ENCODE peak calls at places on chromosomes 5 and 9, in four cellular contexts. One of them, this sample, is unnamed. For H3K9me3, the result is how much of the 10 kb centered on the place peaks cover.

GRCh38 chr5:161744276-161744675 is 58.8 kb downstream of the GABRA6 start:
- DNase-seq in H1: no peak
- DNase-seq in fibroblast of lung: no peak
- DNase-seq in neural progenitor cell: no peak
- DNase-seq in this sample: no peak

GRCh38 chr5:2701592-2701991 is 49.9 kb downstream of the IRX2 start:
- DNase-seq in H1: no peak
- DNase-seq in fibroblast of lung: no peak
- DNase-seq in neural progenitor cell: no peak
- DNase-seq in this sample: no peak

GRCh38 chr9:71587576-71588362 is 180.5 kb downstream of the CEMIP2 start:
- DNase-seq in H1: no peak
- DNase-seq in fibroblast of lung: peak
- DNase-seq in neural progenitor cell: no peak
- DNase-seq in this sample: no peak

GRCh38 chr5:66230551-66230950 is 86.5 kb downstream of the SREK1 start:
- DNase-seq in H1: no peak
- DNase-seq in fibroblast of lung: peak
- DNase-seq in neural progenitor cell: no peak
- DNase-seq in this sample: no peak

GRCh38 chr9:90249094-90249493 is 393.5 kb downstream of the DIRAS2 start:
- DNase-seq in H1: no peak
- DNase-seq in fibroblast of lung: no peak
- DNase-seq in neural progenitor cell: no peak
- DNase-seq in this sample: no peak

GRCh38 chr5:179927834-179928233 is 20.1 kb upstream of the TBC1D9B start:
- DNase-seq in H1: no peak
- DNase-seq in fibroblast of lung: no peak
- DNase-seq in neural progenitor cell: no peak
- DNase-seq in this sample: no peak

GRCh38 chr5:51378415-51378777 is 4.9 kb upstream of the ISL1 start:
- DNase-seq in H1: no peak
- DNase-seq in fibroblast of lung: no peak
- DNase-seq in neural progenitor cell: peak
- DNase-seq in this sample: no peak

GRCh38 chr5:156913719-156914370 is 49.2 kb downstream of the TIMD4 start:
- DNase-seq in H1: peak
- DNase-seq in fibroblast of lung: no peak
- DNase-seq in neural progenitor cell: peak
- DNase-seq in this sample: no peak

GRCh38 chr5:138179277-138179857 is 455 bp downstream of the KIF20A start:
- DNase-seq in H1: no peak
- DNase-seq in fibroblast of lung: peak
- DNase-seq in neural progenitor cell: peak
- DNase-seq in this sample: peak

DNA sequence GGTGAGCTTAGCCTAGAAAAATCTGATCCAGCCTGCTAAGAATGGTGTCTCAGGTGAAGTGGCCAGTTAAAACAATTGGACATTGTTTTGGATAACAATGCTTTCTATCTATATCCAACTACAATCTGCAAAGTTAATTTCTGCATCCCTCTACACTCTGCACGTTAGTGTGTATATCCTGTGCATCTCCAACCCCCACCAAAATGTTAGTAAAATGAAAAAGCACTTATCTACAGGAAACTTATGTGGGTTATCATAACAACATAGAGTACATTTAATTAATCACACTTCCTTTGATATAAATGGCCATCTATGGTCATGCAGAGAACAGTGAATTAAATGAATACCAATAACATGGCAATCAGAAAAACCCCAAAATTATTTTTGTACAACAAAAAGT is 158.7 kb downstream of the NFIB start:
- DNase-seq in H1: no peak
- DNase-seq in fibroblast of lung: no peak
- DNase-seq in neural progenitor cell: no peak
- DNase-seq in this sample: no peak
- H3K4me3 ChIP-seq in H1: no peak
- H3K4me3 ChIP-seq in fibroblast of lung: no peak
- H3K4me3 ChIP-seq in neural progenitor cell: no peak
- H3K4me3 ChIP-seq in this sample: no peak

DNA sequence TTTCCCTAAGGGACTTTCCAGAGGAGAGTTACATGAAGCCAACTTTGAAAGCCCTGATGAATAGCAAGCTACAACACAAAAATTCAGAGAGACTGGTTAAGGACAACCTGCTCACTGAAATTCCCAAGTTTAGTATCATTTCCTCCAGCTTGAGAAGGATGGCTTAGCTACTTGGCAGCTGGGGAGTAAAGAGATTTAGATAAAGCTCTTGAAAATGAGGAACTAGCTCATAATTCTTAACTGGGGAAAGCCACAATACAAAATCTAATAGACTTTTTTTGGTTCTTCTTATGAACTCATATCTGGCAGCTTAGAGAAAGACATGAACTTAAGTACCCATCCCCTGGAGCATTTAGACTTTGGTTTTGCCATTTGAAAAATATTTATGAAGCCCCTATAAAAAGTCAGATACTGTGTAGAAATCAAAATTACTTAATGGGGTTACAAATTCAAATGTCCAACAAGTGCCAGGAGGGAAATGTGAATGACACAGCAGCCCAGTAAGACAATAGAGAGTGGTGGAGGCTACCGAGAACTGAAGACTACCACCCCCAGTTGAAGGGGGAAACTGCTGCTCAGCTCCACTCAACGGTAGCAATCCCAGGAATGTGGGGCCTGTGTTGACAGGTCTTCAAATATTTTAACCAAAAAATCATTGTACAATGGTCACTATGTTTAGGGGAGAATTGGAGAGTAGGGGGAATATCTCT is 79.4 kb upstream of the ADRB2 start:
- DNase-seq in H1: no peak
- DNase-seq in fibroblast of lung: peak
- DNase-seq in neural progenitor cell: no peak
- DNase-seq in this sample: no peak
- H3K9me3 ChIP-seq in H1: under half
- H3K9me3 ChIP-seq in fibroblast of lung: under half
- H3K9me3 ChIP-seq in neural progenitor cell: under half
- H3K9me3 ChIP-seq in this sample: under half

GRCh38 chr5:124740055-124740454 is 6.4 kb downstream of the ZNF608 start:
- DNase-seq in H1: no peak
- DNase-seq in fibroblast of lung: no peak
- DNase-seq in neural progenitor cell: peak
- DNase-seq in this sample: no peak

GRCh38 chr5:124741711-124742496 is 4.5 kb downstream of the ZNF608 start:
- DNase-seq in H1: no peak
- DNase-seq in fibroblast of lung: peak
- DNase-seq in neural progenitor cell: peak
- DNase-seq in this sample: peak

GRCh38 chr5:124742521-124742920 is 3.9 kb downstream of the ZNF608 start:
- DNase-seq in H1: no peak
- DNase-seq in fibroblast of lung: no peak
- DNase-seq in neural progenitor cell: no peak
- DNase-seq in this sample: no peak

GRCh38 chr5:124742983-124743533 is 3.4 kb downstream of the ZNF608 start:
- DNase-seq in H1: no peak
- DNase-seq in fibroblast of lung: peak
- DNase-seq in neural progenitor cell: no peak
- DNase-seq in this sample: peak

DNA sequence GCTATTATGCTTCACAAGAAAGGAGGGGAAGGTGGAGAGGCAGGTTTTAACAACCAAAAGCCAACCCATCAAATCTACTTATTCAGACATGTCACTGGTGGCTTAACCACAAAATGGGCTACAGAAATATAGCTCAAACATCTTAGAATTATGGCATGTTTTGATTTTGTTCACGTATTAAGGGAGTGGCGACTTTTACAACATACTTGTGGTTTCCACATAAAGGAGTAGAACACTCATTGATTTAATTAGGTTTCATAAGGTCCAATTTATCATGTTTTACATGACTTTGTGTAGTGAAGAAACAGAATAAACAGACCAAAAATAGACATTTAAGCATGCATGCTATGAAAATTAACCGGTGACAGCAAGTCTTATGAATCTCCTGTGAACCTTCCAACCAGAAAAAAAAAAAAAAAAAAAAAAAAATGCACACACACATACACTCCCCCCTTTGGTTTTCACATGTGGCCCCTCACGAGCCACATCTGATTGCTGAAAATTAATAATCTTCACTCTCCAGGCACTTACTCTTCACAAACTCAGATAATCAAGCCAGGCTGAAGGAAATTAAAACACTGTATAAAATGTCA is 5.4 kb downstream of the ZNF608 start:
- DNase-seq in H1: no peak
- DNase-seq in fibroblast of lung: peak
- DNase-seq in neural progenitor cell: no peak
- DNase-seq in this sample: no peak
- H3K4me3 ChIP-seq in H1: no peak
- H3K4me3 ChIP-seq in fibroblast of lung: peak
- H3K4me3 ChIP-seq in neural progenitor cell: peak
- H3K4me3 ChIP-seq in this sample: no peak

DNA sequence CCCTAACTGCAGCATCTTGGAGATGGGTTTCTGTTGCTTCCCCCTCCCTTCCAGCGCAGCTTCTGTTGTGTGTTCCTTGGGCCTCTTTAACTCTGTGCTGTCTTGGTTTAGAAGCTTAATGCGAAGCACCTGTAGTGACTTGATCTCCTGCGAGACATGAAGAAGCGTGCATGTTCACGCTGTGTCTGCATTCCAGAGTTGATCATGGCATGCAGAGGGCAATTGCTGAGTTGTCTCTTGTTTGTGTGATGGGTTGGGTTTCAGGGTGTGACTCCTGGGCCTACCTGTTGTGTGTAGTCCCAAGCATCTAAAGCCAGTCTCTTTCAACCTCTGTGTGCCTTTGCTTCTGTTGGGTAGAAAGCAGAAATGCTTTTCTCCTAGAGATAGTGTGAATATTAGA is 155.6 kb downstream of the SMARCA2 start:
- DNase-seq in H1: no peak
- DNase-seq in fibroblast of lung: no peak
- DNase-seq in neural progenitor cell: no peak
- DNase-seq in this sample: no peak
- H3K9me3 ChIP-seq in H1: under half
- H3K9me3 ChIP-seq in fibroblast of lung: under half
- H3K9me3 ChIP-seq in neural progenitor cell: under half
- H3K9me3 ChIP-seq in this sample: under half

This sample was measured in SJCRH30.